ENCODE peak calls at places on chromosomes 7 and 10, in eight cellular contexts. One of them, this sample, is unnamed.

GRCh38 chr10:49104323-49104722 is 11.0 kb downstream of the VSTM4 start:
- DNase-seq in lower leg skin: no peak
- DNase-seq in tibial artery: peak
- DNase-seq in RWPE1: no peak
- DNase-seq in astrocyte of the spinal cord: no peak
- DNase-seq in GM12865: no peak
- DNase-seq in ELR: no peak
- DNase-seq in Panc1: no peak
- DNase-seq in this sample: no peak

GRCh38 chr10:88091490-88092061 is 228.2 kb downstream of the PTEN start:
- DNase-seq in lower leg skin: peak
- DNase-seq in tibial artery: no peak
- DNase-seq in RWPE1: peak
- DNase-seq in astrocyte of the spinal cord: no peak
- DNase-seq in GM12865: peak
- DNase-seq in ELR: no peak
- DNase-seq in Panc1: no peak
- DNase-seq in this sample: no peak

GRCh38 chr10:100303724-100304319 is 17.3 kb upstream of the BLOC1S2 start:
- DNase-seq in lower leg skin: no peak
- DNase-seq in tibial artery: no peak
- DNase-seq in RWPE1: peak
- DNase-seq in astrocyte of the spinal cord: peak
- DNase-seq in GM12865: peak
- DNase-seq in ELR: peak
- DNase-seq in Panc1: peak
- DNase-seq in this sample: no peak

GRCh38 chr7:47572939-47573757 is 8.8 kb downstream of the TNS3 start:
- DNase-seq in lower leg skin: no peak
- DNase-seq in tibial artery: no peak
- DNase-seq in RWPE1: no peak
- DNase-seq in astrocyte of the spinal cord: no peak
- DNase-seq in GM12865: no peak
- DNase-seq in ELR: no peak
- DNase-seq in Panc1: no peak
- DNase-seq in this sample: no peak

GRCh38 chr7:879706-880105 is 3.4 kb downstream of the GET4 start:
- DNase-seq in lower leg skin: no peak
- DNase-seq in tibial artery: no peak
- DNase-seq in RWPE1: no peak
- DNase-seq in astrocyte of the spinal cord: no peak
- DNase-seq in GM12865: no peak
- DNase-seq in ELR: no peak
- DNase-seq in Panc1: no peak
- DNase-seq in this sample: no peak

GRCh38 chr7:129210256-129210988 is 14.4 kb upstream of the AHCYL2 start:
- DNase-seq in lower leg skin: peak
- DNase-seq in tibial artery: peak
- DNase-seq in RWPE1: peak
- DNase-seq in astrocyte of the spinal cord: peak
- DNase-seq in GM12865: peak
- DNase-seq in ELR: peak
- DNase-seq in Panc1: no peak
- DNase-seq in this sample: peak

GRCh38 chr7:125255793-125256192 is 326.2 kb upstream of the POT1 start:
- DNase-seq in lower leg skin: no peak
- DNase-seq in tibial artery: no peak
- DNase-seq in RWPE1: no peak
- DNase-seq in astrocyte of the spinal cord: no peak
- DNase-seq in GM12865: no peak
- DNase-seq in ELR: no peak
- DNase-seq in Panc1: no peak
- DNase-seq in this sample: no peak

GRCh38 chr10:18400201-18400910 is 251.0 kb downstream of the NSUN6 start:
- DNase-seq in lower leg skin: no peak
- DNase-seq in tibial artery: no peak
- DNase-seq in RWPE1: no peak
- DNase-seq in astrocyte of the spinal cord: no peak
- DNase-seq in GM12865: peak
- DNase-seq in ELR: no peak
- DNase-seq in Panc1: no peak
- DNase-seq in this sample: no peak

GRCh38 chr7:141754939-141755338 is 9.0 kb upstream of the TAS2R3 start:
- DNase-seq in lower leg skin: no peak
- DNase-seq in tibial artery: no peak
- DNase-seq in RWPE1: peak
- DNase-seq in astrocyte of the spinal cord: no peak
- DNase-seq in GM12865: peak
- DNase-seq in ELR: peak
- DNase-seq in Panc1: no peak
- DNase-seq in this sample: no peak

GRCh38 chr7:30144659-30145321 is 10.0 kb downstream of the MTURN start:
- DNase-seq in lower leg skin: no peak
- DNase-seq in tibial artery: no peak
- DNase-seq in RWPE1: no peak
- DNase-seq in astrocyte of the spinal cord: no peak
- DNase-seq in GM12865: no peak
- DNase-seq in ELR: no peak
- DNase-seq in Panc1: no peak
- DNase-seq in this sample: no peak

GRCh38 chr10:29757551-29758297 is 123.0 kb upstream of the SVIL start:
- DNase-seq in lower leg skin: no peak
- DNase-seq in tibial artery: no peak
- DNase-seq in RWPE1: peak
- DNase-seq in astrocyte of the spinal cord: peak
- DNase-seq in GM12865: no peak
- DNase-seq in ELR: peak
- DNase-seq in Panc1: no peak
- DNase-seq in this sample: no peak

GRCh38 chr7:43586251-43586900 is 3.5 kb downstream of the STK17A start:
- DNase-seq in lower leg skin: no peak
- DNase-seq in tibial artery: no peak
- DNase-seq in RWPE1: peak
- DNase-seq in astrocyte of the spinal cord: peak
- DNase-seq in GM12865: peak
- DNase-seq in ELR: peak
- DNase-seq in Panc1: no peak
- DNase-seq in this sample: no peak

GRCh38 chr7:158975526-158976467 is 119.4 kb downstream of the DYNC2I1 start:
- DNase-seq in lower leg skin: no peak
- DNase-seq in tibial artery: no peak
- DNase-seq in RWPE1: peak
- DNase-seq in astrocyte of the spinal cord: no peak
- DNase-seq in GM12865: peak
- DNase-seq in ELR: no peak
- DNase-seq in Panc1: no peak
- DNase-seq in this sample: no peak

This sample was measured in ureter.